ENCODE peak calls at places on chromosomes 4 and X, in four cellular contexts. T is lower lobe of right lung, I is fibroblast of lung, G is stomach. R is an unnamed sample.

GRCh38 chr4:73740353-73740778 is at the start of gene CXCL8:
- DNase-seq in T (peak; percentile 57), I (peak; percentile 82), G (peak; percentile 70), R (no peak)

GRCh38 chr4:115332078-115332477 is 218.7 kb upstream of the NDST4 start:
- DNase-seq in T (no peak), I (no peak), G (no peak), R (no peak)

GRCh38 chr4:41169256-41169655 is 45.1 kb downstream of the APBB2 start:
- DNase-seq in T (no peak), I (no peak), G (no peak), R (no peak)

GRCh38 chr4:169024762-169025161 is 14.7 kb upstream of the CBR4 start:
- DNase-seq in T (no peak), I (peak; percentile 71), G (no peak), R (no peak)

GRCh38 chrX:76420237-76420636 is 7.3 kb upstream of the MAGEE1 start:
- DNase-seq in T (no peak), I (no peak), G (no peak), R (no peak)

GRCh38 chr4:87044511-87045369 is 109.9 kb downstream of the AFF1 start:
- DNase-seq in T (no peak), I (no peak), G (no peak), R (no peak)

GRCh38 chr4:150462743-150463142 is 119.2 kb upstream of the MAB21L2 start:
- DNase-seq in T (no peak), I (peak; percentile 30), G (no peak), R (no peak)

GRCh38 chrX:115311666-115312065 is 22.2 kb downstream of the LUZP4 start:
- DNase-seq in T (no peak), I (no peak), G (no peak), R (no peak)

GRCh38 chrX:19121898-19122640 is at the start of gene ADGRG2:
- DNase-seq in T (peak; percentile 54), I (peak; percentile 24), G (peak; percentile 56), R (no peak)

GRCh38 chrX:103687073-103687695 is 685 bp upstream of the MORF4L2 start:
- DNase-seq in T (peak; percentile 92), I (no peak), G (peak; percentile 89), R (peak; percentile 51)

GRCh38 chr4:144514736-144515135 is 131.2 kb upstream of the HHIP start:
- DNase-seq in T (no peak), I (no peak), G (no peak), R (no peak)

GRCh38 chrX:139106111-139106510 is 394.6 kb upstream of the FGF13 start:
- DNase-seq in T (no peak), I (peak; percentile 13), G (no peak), R (no peak)

GRCh38 chr4:19999331-19999730 is 252.4 kb upstream of the SLIT2 start:
- DNase-seq in T (no peak), I (no peak), G (no peak), R (no peak)

GRCh38 chr4:99734583-99735322 is 77.1 kb upstream of the C4orf54 start:
- DNase-seq in T (no peak), I (no peak), G (no peak), R (no peak)

DNA sequence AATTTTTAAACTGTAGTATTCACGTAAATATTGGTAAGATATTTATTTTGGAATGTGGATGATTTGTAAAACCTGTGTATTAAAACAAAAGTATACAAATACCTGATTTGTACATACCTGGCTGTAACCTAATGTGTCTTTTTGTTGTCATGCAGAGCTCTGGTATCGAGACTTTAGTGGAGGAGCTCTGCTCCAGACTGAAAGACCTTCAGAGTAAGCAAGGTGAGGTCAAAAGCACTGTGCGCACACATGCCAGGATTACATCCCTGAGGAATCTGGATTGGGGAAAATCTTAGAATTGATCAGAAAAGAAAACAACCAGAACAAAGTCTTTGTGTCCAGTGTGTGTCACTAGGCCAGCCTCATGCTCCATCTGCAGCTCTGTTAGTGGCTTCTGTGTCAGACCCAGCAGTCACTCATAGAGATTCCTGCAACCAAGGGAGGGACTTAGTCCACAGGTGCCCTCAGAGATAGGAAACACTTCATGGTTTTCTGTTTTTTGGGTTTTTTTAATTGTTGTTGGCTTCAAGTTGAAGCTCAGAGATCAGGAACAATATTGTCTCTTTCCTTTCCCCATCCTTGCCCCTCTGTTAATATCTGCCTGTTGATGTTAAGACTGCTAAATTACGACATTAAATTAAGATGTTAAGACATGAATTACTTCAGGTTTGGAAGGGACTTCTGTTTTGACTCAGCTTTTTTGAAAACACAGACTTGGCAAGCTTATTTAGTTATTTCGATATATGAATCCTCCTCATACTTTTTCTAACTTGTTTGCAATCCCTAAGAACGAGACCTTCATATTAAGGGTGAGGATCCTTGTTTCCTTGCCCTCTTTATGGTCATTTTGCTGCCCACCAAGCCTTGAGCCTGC is 52.4 kb upstream of the TBC1D14 start:
- DNase-seq in T (no peak), I (no peak), G (no peak), R (no peak)
- H3K27ac ChIP-seq in T (no peak overlapping the region), I (no peak overlapping the region), G (peak overlapping the region; percentile 60), R (peak overlapping the region; percentile 44)

GRCh38 chr4:56986952-56987351 is 8.3 kb downstream of the POLR2B start:
- DNase-seq in T (no peak), I (no peak), G (no peak), R (no peak)

GRCh38 chr4:56981795-56982201 is 3.1 kb downstream of the POLR2B start:
- DNase-seq in T (no peak), I (no peak), G (no peak), R (no peak)

GRCh38 chr4:56990109-56990508 is 11.4 kb downstream of the POLR2B start:
- DNase-seq in T (no peak), I (peak; percentile 68), G (no peak), R (no peak)

GRCh38 chr4:56986192-56986591 is 7.5 kb downstream of the POLR2B start:
- DNase-seq in T (no peak), I (no peak), G (no peak), R (no peak)
- TF ChIP-seq CTCF in T (no peak), I (no peak), G (no peak), R (no peak)

GRCh38 chrX:154805696-154806091 is 409 bp upstream of the MPP1 start:
- DNase-seq in T (no peak), I (peak; percentile 43), G (no peak), R (no peak)

GRCh38 chrX:154804564-154804956 is 725 bp downstream of the MPP1 start:
- DNase-seq in T (no peak), I (no peak), G (no peak), R (no peak)

GRCh38 chrX:154800508-154801207 is 4.6 kb downstream of the MPP1 start:
- DNase-seq in T (no peak), I (no peak), G (no peak), R (no peak)

GRCh38 chrX:154804957-154805695 is at the start of gene MPP1:
- DNase-seq in T (peak; percentile 83), I (peak; percentile 68), G (peak; percentile 79), R (no peak)

DNA sequence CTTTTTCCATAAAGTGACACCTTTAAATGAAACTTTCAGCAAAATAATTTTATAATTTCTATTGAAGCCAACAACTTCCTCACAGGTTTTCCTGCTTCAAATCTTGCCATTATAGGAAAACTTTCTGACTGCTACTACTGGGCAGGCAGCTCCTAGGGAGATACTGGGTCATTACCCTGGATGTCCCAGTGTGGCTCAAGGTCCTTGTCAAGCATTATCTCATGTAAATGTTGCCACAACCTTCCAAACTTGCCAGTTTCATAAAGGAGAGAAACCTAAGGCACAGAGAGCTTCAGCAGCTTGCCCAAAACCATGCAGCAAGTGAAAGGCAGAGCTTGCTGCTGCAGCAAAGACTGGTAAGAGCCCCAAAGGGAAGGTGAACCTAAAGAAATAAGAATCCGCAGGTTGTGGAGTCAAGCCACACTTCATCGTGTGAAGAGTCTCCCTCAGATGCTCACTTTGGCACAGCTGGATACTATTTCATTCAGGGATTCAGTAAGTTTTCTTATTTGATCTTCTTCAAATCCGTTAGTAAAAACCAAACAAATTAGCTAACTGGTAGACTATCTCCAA is 2.4 kb downstream of the MPP1 start:
- DNase-seq in T (no peak), I (no peak), G (no peak), R (no peak)
- H3K27ac ChIP-seq in T (no peak overlapping the region), I (no peak overlapping the region), G (no peak overlapping the region), R (peak overlapping the region; percentile 12)

GRCh38 chr4:47945930-47946726 is 31.7 kb upstream of the NFXL1 start:
- DNase-seq in T (no peak), I (no peak), G (no peak), R (no peak)
- TF ChIP-seq CTCF in T (no peak), I (peak; percentile 14), G (no peak), R (no peak)

GRCh38 chrX:15673970-15674369 is 9.4 kb upstream of the CLTRN start:
- DNase-seq in T (no peak), I (no peak), G (no peak), R (no peak)

GRCh38 chrX:15674514-15674898 is 9.9 kb upstream of the CLTRN start:
- DNase-seq in T (peak; percentile 96), I (peak; percentile 94), G (peak; percentile 98), R (peak; percentile 76)

GRCh38 chrX:15675490-15675921 is 10.9 kb upstream of the CLTRN start:
- DNase-seq in T (peak; percentile 88), I (no peak), G (peak; percentile 89), R (peak; percentile 27)

GRCh38 chrX:15674899-15675489 is 10.4 kb upstream of the CLTRN start:
- DNase-seq in T (peak; percentile 83), I (peak; percentile 91), G (peak; percentile 92), R (peak; percentile 31)

GRCh38 chrX:15672886-15673285 is 8.3 kb upstream of the CLTRN start:
- DNase-seq in T (no peak), I (no peak), G (no peak), R (no peak)
- H3K27ac ChIP-seq in T (no peak overlapping the region), I (no peak overlapping the region), G (no peak overlapping the region), R (no peak overlapping the region)

GRCh38 chr4:152099555-152099954 is 338.7 kb upstream of the GATB start:
- DNase-seq in T (no peak), I (no peak), G (no peak), R (no peak)
- TF ChIP-seq CTCF in T (no peak), I (no peak), G (no peak), R (no peak)

GRCh38 chr4:139986108-139986507 is 167.9 kb downstream of the MAML3 start:
- DNase-seq in T (no peak), I (no peak), G (no peak), R (no peak)

GRCh38 chr4:139988863-139989765 is 164.9 kb downstream of the MAML3 start:
- DNase-seq in T (no peak), I (peak; percentile 91), G (peak; percentile 34), R (peak; percentile 74)

GRCh38 chr4:139984459-139984858 is 169.5 kb downstream of the MAML3 start:
- DNase-seq in T (no peak), I (no peak), G (no peak), R (no peak)

DNA sequence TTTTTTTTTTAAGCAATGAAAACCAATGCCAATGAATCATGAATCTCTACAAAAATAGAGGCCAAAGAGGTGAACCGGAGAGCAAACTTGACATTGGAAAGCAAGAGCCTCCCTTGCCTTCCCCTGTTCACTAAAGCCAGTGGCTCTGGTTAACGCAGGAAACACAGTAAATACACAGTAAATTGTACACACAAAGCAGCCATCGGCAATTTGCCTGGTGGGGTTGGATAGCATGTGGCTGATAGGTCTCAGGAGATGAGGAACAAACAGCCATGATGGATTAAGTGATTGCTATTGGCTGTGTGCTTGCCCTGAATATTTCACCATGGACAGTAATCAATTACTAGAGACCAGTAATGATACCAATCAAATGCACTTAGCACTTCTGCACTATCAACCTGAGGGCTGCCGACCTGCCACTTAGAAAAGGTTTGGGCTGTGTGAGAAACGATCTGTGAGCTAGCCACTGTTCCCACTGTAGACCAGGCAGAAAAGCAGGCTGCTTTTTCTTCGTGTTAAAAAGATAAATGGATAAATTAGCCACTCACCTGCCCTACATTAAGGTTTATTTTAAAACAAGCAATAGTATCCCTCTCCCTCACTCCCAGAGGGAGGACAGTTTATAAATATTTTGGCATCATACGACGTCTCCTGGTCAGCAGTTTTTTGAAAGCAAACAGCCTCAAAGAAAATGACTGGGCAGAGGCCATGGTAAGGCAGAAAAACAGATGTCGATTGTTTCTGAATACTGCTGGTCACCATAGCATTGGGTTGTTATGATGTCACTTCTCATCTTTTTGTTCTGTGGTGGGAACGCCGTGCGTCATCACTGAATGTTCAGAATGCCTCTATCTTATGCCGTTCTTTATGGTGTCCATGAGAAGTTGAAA is 167.1 kb downstream of the MAML3 start:
- DNase-seq in T (no peak), I (peak; percentile 70), G (no peak), R (no peak)
- H3K27ac ChIP-seq in T (peak overlapping the region; percentile 6), I (no peak overlapping the region), G (peak overlapping the region; percentile 8), R (no peak overlapping the region)